ENCODE peak calls at places on chromosomes 5 and 9, in five cellular contexts. U is GM20000; C is CD4-positive, alpha-beta T cell; F is HFF-Myc; K is uterus. R is an unnamed sample.

GRCh38 chr9:69379250-69379982 is 54.4 kb downstream of the ENTREP1 start:
- DNase-seq in C (no peak), U (no peak), K (no peak), F (no peak), R (no peak)

GRCh38 chr5:137761020-137761516 is 6.9 kb upstream of the HNRNPA0 start:
- DNase-seq in K (no peak), U (no peak), F (no peak), C (no peak), R (no peak)

GRCh38 chr5:59079622-59080620 is 497.0 kb downstream of the RAB3C start:
- DNase-seq in F (peak), C (no peak), U (no peak), K (no peak), R (no peak)

GRCh38 chr5:139676951-139677367 is 28.8 kb downstream of the CXXC5 start:
- DNase-seq in C (no peak), F (no peak), K (no peak), U (no peak), R (no peak)

GRCh38 chr5:78009937-78010527 is 233.9 kb upstream of the TBCA start:
- DNase-seq in K (no peak), F (peak), U (no peak), C (no peak), R (no peak)

GRCh38 chr5:133820516-133820915 is 147.9 kb downstream of the C5orf15 start:
- DNase-seq in F (no peak), C (no peak), U (no peak), K (no peak), R (no peak)

GRCh38 chr5:115472601-115473000 is 72.0 kb downstream of the FEM1C start:
- DNase-seq in K (no peak), U (no peak), F (no peak), C (no peak), R (no peak)

GRCh38 chr9:88998911-88999310 is 7.6 kb downstream of the S1PR3 start:
- DNase-seq in K (peak), F (no peak), C (no peak), U (no peak), R (no peak)

GRCh38 chr9:34446468-34446891 is 11.9 kb downstream of the FAM219A start:
- DNase-seq in C (no peak), U (no peak), F (no peak), K (no peak), R (no peak)

GRCh38 chr5:53877243-53877642 is 316.8 kb downstream of the NDUFS4 start:
- DNase-seq in F (peak), U (no peak), K (no peak), C (no peak), R (no peak)

GRCh38 chr9:36208521-36209253 is 18.0 kb downstream of the CLTA start:
- DNase-seq in U (no peak), K (no peak), C (no peak), F (no peak), R (no peak)

GRCh38 chr5:2125901-2126265 is 243.2 kb upstream of the IRX4 start:
- DNase-seq in F (no peak), U (no peak), C (no peak), K (no peak), R (no peak)

GRCh38 chr5:30808996-30809395 is 384.5 kb upstream of the CDH6 start:
- DNase-seq in U (no peak), F (no peak), K (no peak), C (no peak), R (no peak)

GRCh38 chr9:128503870-128504269 is 649 bp upstream of the GLE1 start:
- DNase-seq in K (peak), C (no peak), F (no peak), U (peak), R (no peak)

GRCh38 chr9:134344068-134344820 is 18.0 kb downstream of the RXRA start:
- DNase-seq in C (no peak), F (no peak), U (no peak), K (no peak), R (no peak)

GRCh38 chr9:8259028-8259427 is 459.4 kb upstream of the DMAC1 start:
- DNase-seq in C (no peak), U (no peak), F (no peak), K (no peak), R (no peak)

GRCh38 chr9:132973713-132974112 is 4.8 kb upstream of the GFI1B start:
- DNase-seq in U (no peak), C (no peak), K (no peak), F (no peak), R (no peak)

GRCh38 chr5:36521838-36522745 is 84.3 kb upstream of the SLC1A3 start:
- DNase-seq in U (no peak), F (no peak), C (no peak), K (no peak), R (no peak)

GRCh38 chr9:124410321-124410913 is 4.8 kb downstream of the PSMB7 start:
- DNase-seq in C (no peak), K (no peak), F (no peak), U (no peak), R (no peak)

GRCh38 chr5:16726538-16726946 is 109.7 kb upstream of the RETREG1 start:
- DNase-seq in F (no peak), K (no peak), C (no peak), U (no peak), R (no peak)

GRCh38 chr5:1009359-1010180 is 968 bp downstream of the NKD2 start:
- DNase-seq in U (no peak), F (no peak), C (peak), K (no peak), R (peak)

GRCh38 chr5:157265714-157266285 is at the start of gene CYFIP2:
- DNase-seq in K (peak), U (peak), C (peak), F (no peak), R (no peak)

GRCh38 chr9:107153336-107153735 is 129.7 kb upstream of the RAD23B start:
- DNase-seq in F (no peak), K (no peak), C (no peak), U (no peak), R (no peak)

GRCh38 chr9:76787677-76788076 is 23.4 kb downstream of the PCA3 start:
- DNase-seq in K (no peak), F (no peak), C (no peak), U (no peak), R (no peak)

GRCh38 chr5:52491071-52491828 is 296.5 kb upstream of the ITGA1 start:
- DNase-seq in U (no peak), F (no peak), K (no peak), C (no peak), R (no peak)

GRCh38 chr9:132784286-132784820 is 93.7 kb downstream of the AK8 start:
- DNase-seq in U (no peak), C (no peak), K (no peak), F (no peak), R (no peak)

GRCh38 chr9:98887918-98888510 is 55.7 kb upstream of the COL15A1 start:
- DNase-seq in K (no peak), F (no peak), U (no peak), C (no peak), R (no peak)

GRCh38 chr9:86942352-86943222 is 4.7 kb downstream of the GAS1 start:
- DNase-seq in C (no peak), U (no peak), K (no peak), F (no peak), R (no peak)

GRCh38 chr5:179190851-179191505 is 130.8 kb downstream of the ZNF354C start:
- DNase-seq in U (no peak), K (no peak), C (no peak), F (no peak), R (no peak)

GRCh38 chr5:132787076-132787475 is 10.0 kb upstream of the SEPTIN8 start:
- DNase-seq in C (no peak), K (no peak), F (no peak), U (no peak), R (no peak)

DNA sequence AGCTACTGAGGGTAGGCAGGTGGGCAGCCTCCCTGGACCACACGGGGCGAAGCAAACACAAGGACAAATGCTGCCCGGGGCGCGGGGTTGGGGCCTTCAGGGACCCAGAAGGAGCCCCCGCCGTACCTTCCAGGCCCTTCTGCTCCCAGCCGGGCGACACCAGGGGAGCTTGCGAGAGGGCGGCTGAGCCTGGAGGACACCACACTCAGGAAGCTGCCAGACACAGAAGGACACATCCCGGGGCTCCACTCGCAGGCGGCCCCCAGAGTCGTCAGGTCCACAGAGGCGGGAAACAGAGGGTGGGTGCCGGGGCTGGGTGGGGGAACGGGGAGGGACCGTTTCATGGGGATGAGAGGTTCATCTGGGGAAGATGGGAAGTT is 58.5 kb upstream of the UBAC1 start:
- DNase-seq in C (no peak), U (no peak), K (peak), F (no peak), R (no peak)
- TF ChIP-seq CTCF in C (no peak), U (no peak), K (no peak), F (no peak), R (no peak)

GRCh38 chr5:34929720-34930526 is 564 bp downstream of the DNAJC21 start:
- DNase-seq in K (peak), C (peak), U (peak), F (no peak), R (peak)
- TF ChIP-seq CTCF in K (no peak), C (no peak), U (no peak), F (no peak), R (no peak)

GRCh38 chr5:143893638-143894037 is 81.7 kb downstream of the HMHB1 start:
- DNase-seq in F (no peak), K (no peak), U (no peak), C (no peak), R (no peak)

GRCh38 chr5:143896471-143896870 is 84.5 kb downstream of the HMHB1 start:
- DNase-seq in U (no peak), C (no peak), F (no peak), K (no peak), R (no peak)

GRCh38 chr5:143898381-143898780 is 86.4 kb downstream of the HMHB1 start:
- DNase-seq in F (no peak), U (no peak), K (no peak), C (no peak), R (no peak)

GRCh38 chr5:143896981-143897380 is 85.0 kb downstream of the HMHB1 start:
- DNase-seq in F (no peak), U (no peak), C (no peak), K (no peak), R (no peak)

GRCh38 chr5:143898914-143899591 is 87.1 kb downstream of the HMHB1 start:
- DNase-seq in F (no peak), U (no peak), C (no peak), K (no peak), R (no peak)
- TF ChIP-seq CTCF in F (no peak), U (no peak), C (no peak), K (no peak), R (no peak)

GRCh38 chr5:28391277-28391676 is 1352.9 kb upstream of the CDH9 start:
- DNase-seq in F (no peak), K (no peak), U (no peak), C (no peak), R (no peak)
- TF ChIP-seq CTCF in F (no peak), K (no peak), U (no peak), C (no peak), R (no peak)

DNA sequence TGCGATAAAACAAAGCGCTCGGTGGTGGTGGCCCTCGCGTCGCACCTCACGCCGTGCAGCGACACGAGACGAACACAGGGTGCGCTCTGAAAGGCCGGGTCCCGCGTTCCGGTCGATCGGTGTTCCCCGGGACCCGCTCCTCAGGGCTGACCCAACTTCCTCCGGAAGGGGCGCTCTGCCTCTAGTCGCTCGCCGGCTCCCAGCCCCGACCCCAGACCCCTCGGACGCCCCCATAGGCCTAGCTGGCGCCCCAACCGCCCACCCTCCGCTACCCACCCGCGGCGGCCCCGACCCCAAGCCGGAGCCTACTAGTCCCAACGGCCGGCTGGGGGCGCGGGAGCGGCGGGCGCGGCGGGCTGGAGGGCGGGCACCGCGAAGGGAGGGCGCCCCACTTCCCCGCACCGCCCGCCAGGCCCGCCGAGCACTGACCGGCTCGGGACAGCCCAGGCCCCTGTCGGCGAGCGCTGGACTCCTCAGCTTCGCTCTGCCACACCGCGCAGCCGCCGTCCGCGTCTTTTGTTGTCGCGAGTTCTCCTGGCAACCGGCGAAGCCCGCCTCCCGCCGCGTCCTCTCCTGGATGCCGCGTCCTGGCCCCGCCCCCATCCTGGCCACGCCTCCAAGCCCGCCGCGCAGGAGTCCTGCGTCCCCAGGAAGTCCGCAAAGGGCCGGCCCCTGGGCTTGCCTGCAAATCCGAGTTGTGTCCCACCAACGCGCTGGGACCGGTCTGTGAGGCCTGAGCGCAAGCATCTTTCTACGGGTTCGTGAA is at the start of gene KIF27:
- DNase-seq in C (peak), U (peak), K (peak), F (peak), R (peak)
- TF ChIP-seq CTCF in C (peak), U (peak), K (peak), F (peak), R (no peak)

GRCh38 chr9:127386981-127387380 is 10.0 kb upstream of the SLC2A8 start:
- DNase-seq in K (no peak), U (no peak), C (no peak), F (no peak), R (no peak)
- TF ChIP-seq CTCF in K (no peak), U (no peak), C (no peak), F (no peak), R (no peak)

GRCh38 chr9:14906000-14906399 is 4.2 kb downstream of the FREM1 start:
- DNase-seq in K (no peak), C (no peak), F (no peak), U (no peak), R (no peak)
- TF ChIP-seq CTCF in K (no peak), C (no peak), F (no peak), U (no peak), R (no peak)

GRCh38 chr9:137302176-137303030 is at the start of gene NRARP:
- DNase-seq in K (peak), C (peak), F (no peak), U (peak), R (peak)

GRCh38 chr9:137303031-137303892 is 1.2 kb upstream of the NRARP start:
- DNase-seq in F (no peak), K (no peak), U (no peak), C (peak), R (no peak)

GRCh38 chr9:137299938-137300337 is 2.1 kb downstream of the NRARP start:
- DNase-seq in C (no peak), F (no peak), U (no peak), K (no peak), R (no peak)

GRCh38 chr9:137300607-137301085 is 1.4 kb downstream of the NRARP start:
- DNase-seq in C (no peak), F (no peak), K (no peak), U (no peak), R (no peak)

DNA sequence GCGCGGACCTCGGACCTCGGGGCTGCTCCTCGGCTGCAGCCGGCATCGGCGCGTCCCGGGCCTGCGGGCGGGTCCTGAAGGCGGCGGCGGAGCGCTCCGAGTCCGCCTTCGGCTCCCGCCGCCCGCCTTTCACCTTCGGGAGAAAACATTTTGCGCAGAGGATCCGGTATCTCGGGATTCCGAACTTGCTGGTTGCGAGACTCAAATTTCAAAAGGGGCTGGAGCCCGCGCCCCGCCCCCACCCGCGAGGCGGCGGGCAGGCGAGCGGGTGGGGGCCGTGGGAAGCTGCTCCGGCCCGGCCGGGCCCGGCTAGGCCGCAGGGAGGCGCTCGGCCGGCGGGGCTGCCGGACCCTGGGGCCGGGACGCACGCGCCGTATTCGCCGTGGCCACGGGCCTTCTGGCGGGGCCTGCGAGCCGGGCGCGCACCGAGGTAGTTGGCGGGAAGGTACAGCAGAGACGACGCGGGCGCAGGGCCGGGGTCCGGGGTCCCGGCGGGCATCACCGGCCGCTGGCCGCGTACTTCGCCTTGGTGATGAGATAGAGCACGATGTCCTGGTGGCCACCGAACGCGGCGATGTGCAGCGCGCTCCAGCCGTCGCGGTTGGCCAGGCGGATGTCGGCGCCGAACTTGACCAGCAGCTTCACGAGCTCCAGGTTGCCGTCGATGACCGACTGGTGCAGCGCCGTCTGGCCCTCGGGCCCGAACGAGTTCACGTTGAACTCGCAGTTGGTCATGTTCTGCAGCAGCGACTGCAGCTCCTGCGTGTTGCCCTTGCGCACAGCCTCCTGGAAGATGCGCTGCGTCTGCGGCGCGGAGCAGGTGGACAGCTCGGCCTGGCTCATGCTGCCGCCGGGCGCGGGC is 754 bp downstream of the NRARP start:
- DNase-seq in F (no peak), U (peak), K (no peak), C (no peak), R (no peak)
- TF ChIP-seq CTCF in F (no peak), U (no peak), K (no peak), C (no peak), R (no peak)

GRCh38 chr5:124121198-124121597 is 609.2 kb downstream of the CSNK1G3 start:
- DNase-seq in K (no peak), C (no peak), U (no peak), F (no peak), R (no peak)

GRCh38 chr5:124130807-124131206 is 615.6 kb downstream of the ZNF608 start:
- DNase-seq in U (no peak), F (no peak), K (no peak), C (no peak), R (no peak)

GRCh38 chr5:124124711-124125229 is 612.8 kb downstream of the CSNK1G3 start:
- DNase-seq in U (no peak), K (no peak), C (no peak), F (no peak), R (no peak)

DNA sequence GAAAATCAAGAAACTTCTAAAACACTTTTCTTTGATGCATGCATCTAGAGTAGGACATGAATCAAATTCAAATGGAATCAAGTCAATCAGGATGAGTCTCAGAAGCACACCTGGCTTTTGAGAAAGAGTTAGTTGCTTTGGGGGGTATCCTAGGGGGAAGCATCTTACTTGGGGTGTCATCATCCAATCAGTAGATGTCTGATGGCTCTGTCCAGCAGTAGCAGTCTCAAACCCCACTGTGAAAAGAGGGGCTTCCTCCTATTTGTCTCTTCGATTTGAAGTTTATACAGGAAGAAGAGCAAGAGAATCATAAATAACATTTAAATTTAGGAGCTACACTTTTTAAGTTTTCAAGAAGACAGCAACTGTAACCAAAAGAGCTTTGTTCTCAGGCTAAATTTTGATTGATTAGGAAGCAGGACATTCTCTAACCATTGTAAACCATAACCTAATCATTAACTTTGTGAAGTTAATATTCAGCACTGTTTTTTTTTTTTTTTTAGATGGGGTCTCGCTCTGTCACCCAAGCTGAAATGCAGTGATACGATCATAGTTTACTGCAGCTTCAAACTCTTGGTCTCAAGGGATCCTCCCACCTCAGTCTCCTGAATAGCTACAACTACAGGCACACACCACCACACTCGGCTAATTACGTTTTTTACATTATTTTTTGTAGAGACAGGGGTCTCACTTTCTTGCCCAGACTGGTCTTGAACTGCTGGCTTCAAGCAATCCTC is 614.7 kb downstream of the CSNK1G3 start:
- DNase-seq in K (no peak), C (no peak), F (no peak), U (no peak), R (no peak)
- TF ChIP-seq CTCF in K (no peak), C (no peak), F (no peak), U (no peak), R (no peak)